ENCODE peak calls at places on chromosome 2, in six cellular contexts. P is activated T-helper 1 cell treated with anti-CD3 and anti-CD28 coated beads, Interleukin-2, amount 50 U/mL, for 16 hours; V is NB4; J is NCI-H774; R is stimulated activated CD8-positive, alpha-beta memory T cell treated with anti-CD3 and anti-CD28 coated beads, Interleukin-7, amount 100 ng/mL, for 1 hour; S is GM23248. B is an unnamed sample.

GRCh38 chr2:79860233-79861058 is 347.6 kb downstream of the CTNNA2 start:
- DNase-seq in P (no peak), V (peak), J (no peak), R (no peak), S (peak), B (no peak)

GRCh38 chr2:218323526-218324472 is 31.5 kb upstream of the TMBIM1 start:
- DNase-seq in P (no peak), V (peak), J (no peak), R (no peak), S (peak), B (no peak)

GRCh38 chr2:161625314-161625919 is 1.2 kb downstream of the SLC4A10 start:
- DNase-seq in P (no peak), V (no peak), J (no peak), R (no peak), S (no peak), B (no peak)

GRCh38 chr2:20538308-20539132 is 91.6 kb downstream of the RHOB start:
- DNase-seq in P (no peak), V (no peak), J (no peak), R (no peak), S (no peak), B (no peak)

GRCh38 chr2:212940816-212941215 is 210.6 kb downstream of the IKZF2 start:
- DNase-seq in P (no peak), V (no peak), J (peak), R (no peak), S (peak), B (no peak)

GRCh38 chr2:240459401-240460242 is 24.2 kb downstream of the GPC1 start:
- DNase-seq in P (no peak), V (no peak), J (no peak), R (no peak), S (no peak), B (no peak)

GRCh38 chr2:72896446-72896845 is 9.2 kb downstream of the SPR start:
- DNase-seq in P (no peak), V (no peak), J (no peak), R (no peak), S (peak), B (no peak)

GRCh38 chr2:60741588-60741987 is 14.5 kb upstream of the PAPOLG start:
- DNase-seq in P (no peak), V (peak), J (no peak), R (no peak), S (no peak), B (no peak)

GRCh38 chr2:106095478-106096392 is 98.4 kb downstream of the UXS1 start:
- DNase-seq in P (peak), V (no peak), J (no peak), R (peak), S (no peak), B (no peak)

GRCh38 chr2:234292205-234292954 is 204.5 kb downstream of the ARL4C start:
- DNase-seq in P (peak), V (peak), J (no peak), R (no peak), S (no peak), B (no peak)

GRCh38 chr2:179124282-179124681 is 74.3 kb upstream of the CCDC141 start:
- DNase-seq in P (no peak), V (no peak), J (no peak), R (no peak), S (no peak), B (no peak)

GRCh38 chr2:218398437-218399390 is 954 bp upstream of the CTDSP1 start:
- DNase-seq in P (peak), V (peak), J (peak), R (no peak), S (peak), B (no peak)

GRCh38 chr2:44247924-44248323 is 27.4 kb upstream of the SLC3A1 start:
- DNase-seq in P (no peak), V (peak), J (no peak), R (no peak), S (no peak), B (no peak)

GRCh38 chr2:71746946-71747501 is 293.7 kb downstream of the DYSF start:
- DNase-seq in P (no peak), V (peak), J (no peak), R (no peak), S (peak), B (no peak)

GRCh38 chr2:160603771-160604510 is 110.3 kb upstream of the RBMS1 start:
- DNase-seq in P (no peak), V (no peak), J (no peak), R (no peak), S (no peak), B (no peak)

GRCh38 chr2:196330645-196331044 is 159.3 kb upstream of the STK17B start:
- DNase-seq in P (no peak), V (no peak), J (no peak), R (no peak), S (no peak), B (no peak)

GRCh38 chr2:429142-429541 is 141.3 kb upstream of the ALKAL2 start:
- DNase-seq in P (no peak), V (no peak), J (no peak), R (no peak), S (no peak), B (no peak)

GRCh38 chr2:28390857-28391563 is 1.6 kb upstream of the FOSL2 start:
- DNase-seq in P (no peak), V (no peak), J (peak), R (no peak), S (peak), B (no peak)

GRCh38 chr2:143623270-143623669 is 494.1 kb downstream of the ARHGAP15 start:
- DNase-seq in P (no peak), V (no peak), J (no peak), R (no peak), S (no peak), B (no peak)

GRCh38 chr2:159111346-159111922 is 143.0 kb downstream of the TANC1 start:
- DNase-seq in P (no peak), V (no peak), J (no peak), R (no peak), S (peak), B (no peak)

GRCh38 chr2:122980672-122981071 is 1044.4 kb upstream of the CNTNAP5 start:
- DNase-seq in P (no peak), V (peak), J (no peak), R (no peak), S (no peak), B (no peak)

GRCh38 chr2:85537600-85538506 is 1.1 kb upstream of the MAT2A start:
- DNase-seq in P (peak), V (peak), J (no peak), R (peak), S (peak), B (no peak)

GRCh38 chr2:18829331-18829902 is 240.0 kb upstream of the NT5C1B start:
- DNase-seq in P (no peak), V (no peak), J (no peak), R (no peak), S (peak), B (no peak)

GRCh38 chr2:69945447-69945846 is 16.0 kb downstream of the ASPRV1 start:
- DNase-seq in P (no peak), V (peak), J (no peak), R (no peak), S (peak), B (no peak)

GRCh38 chr2:128513416-128514283 is 195.0 kb upstream of the HS6ST1 start:
- DNase-seq in P (no peak), V (peak), J (no peak), R (no peak), S (no peak), B (no peak)

GRCh38 chr2:88127888-88128653 is at the start of gene FABP1:
- DNase-seq in P (no peak), V (no peak), J (no peak), R (no peak), S (no peak), B (no peak)

GRCh38 chr2:76197842-76198448 is 487.2 kb upstream of the GCFC2 start:
- DNase-seq in P (no peak), V (peak), J (no peak), R (peak), S (peak), B (no peak)

GRCh38 chr2:10469301-10469700 is 21.2 kb upstream of the ODC1 start:
- DNase-seq in P (no peak), V (no peak), J (no peak), R (no peak), S (no peak), B (no peak)

B was measured in cortex of kidney.